ENCODE peak calls at places on chromosomes 16 and 17, in five cellular contexts. V is K562, R is HepG2, L is HCT116, F is GM12878. Q is an unnamed sample.

GRCh38 chr17:83186751-83187421 is 107.5 kb downstream of the METRNL start:
- DNase-seq in V (no peak), R (no peak), L (no peak), F (no peak), Q (no peak)

GRCh38 chr17:73493212-73493814 is 150.9 kb downstream of the SDK2 start:
- DNase-seq in V (no peak), R (no peak), L (no peak), F (no peak), Q (no peak)

GRCh38 chr17:78769200-78769773 is 12.8 kb downstream of the CYTH1 start:
- DNase-seq in V (no peak), R (no peak), L (no peak), F (no peak), Q (peak)

GRCh38 chr16:77618011-77618410 is 104.3 kb upstream of the NUDT7 start:
- DNase-seq in V (no peak), R (no peak), L (no peak), F (no peak), Q (peak)

GRCh38 chr17:76246080-76247066 is 6.1 kb upstream of the RNF157 start:
- DNase-seq in V (peak), R (peak), L (no peak), F (peak), Q (no peak)

GRCh38 chr16:68216240-68216639 is 19.7 kb downstream of the ESRP2 start:
- DNase-seq in V (no peak), R (no peak), L (no peak), F (no peak), Q (no peak)

GRCh38 chr16:18983565-18984424 is at the start of gene TMC7:
- DNase-seq in V (peak), R (peak), L (peak), F (no peak), Q (peak)

GRCh38 chr17:43003542-43004172 is 2.9 kb upstream of the IFI35 start:
- DNase-seq in V (no peak), R (peak), L (peak), F (no peak), Q (no peak)

GRCh38 chr17:20300399-20301037 is 166.8 kb downstream of the LGALS9B start:
- DNase-seq in V (no peak), R (no peak), L (no peak), F (no peak), Q (no peak)

GRCh38 chr17:2282297-2282873 is 21.2 kb downstream of the SMG6 start:
- DNase-seq in V (peak), R (peak), L (peak), F (no peak), Q (peak)

GRCh38 chr16:49281843-49282642 is 405 bp upstream of the CBLN1 start:
- DNase-seq in V (peak), R (no peak), L (no peak), F (no peak), Q (peak)

GRCh38 chr16:68072038-68072695 is 13.0 kb upstream of the NFATC3 start:
- DNase-seq in V (peak), R (no peak), L (no peak), F (no peak), Q (no peak)

GRCh38 chr17:27241346-27241946 is 52.5 kb upstream of the WSB1 start:
- DNase-seq in V (no peak), R (no peak), L (peak), F (no peak), Q (peak)

GRCh38 chr17:51373489-51374194 is 113.3 kb downstream of the UTP18 start:
- DNase-seq in V (no peak), R (no peak), L (no peak), F (no peak), Q (no peak)

GRCh38 chr16:70782237-70782636 is 18.7 kb downstream of the VAC14 start:
- DNase-seq in V (no peak), R (no peak), L (no peak), F (no peak), Q (no peak)

GRCh38 chr16:15885560-15886001 is 2.8 kb downstream of the CEP20 start:
- DNase-seq in V (peak), R (no peak), L (no peak), F (no peak), Q (no peak)

GRCh38 chr17:27294689-27295630 is 1.0 kb downstream of the WSB1 start:
- DNase-seq in V (peak), R (peak), L (peak), F (peak), Q (peak)

GRCh38 chr17:60653569-60653968 is 24.1 kb upstream of the BCAS3 start:
- DNase-seq in V (no peak), R (no peak), L (no peak), F (no peak), Q (no peak)
- TF ChIP-seq JUND in V (no peak), R (no peak), L (no peak), F (no peak), Q (no peak)

DNA sequence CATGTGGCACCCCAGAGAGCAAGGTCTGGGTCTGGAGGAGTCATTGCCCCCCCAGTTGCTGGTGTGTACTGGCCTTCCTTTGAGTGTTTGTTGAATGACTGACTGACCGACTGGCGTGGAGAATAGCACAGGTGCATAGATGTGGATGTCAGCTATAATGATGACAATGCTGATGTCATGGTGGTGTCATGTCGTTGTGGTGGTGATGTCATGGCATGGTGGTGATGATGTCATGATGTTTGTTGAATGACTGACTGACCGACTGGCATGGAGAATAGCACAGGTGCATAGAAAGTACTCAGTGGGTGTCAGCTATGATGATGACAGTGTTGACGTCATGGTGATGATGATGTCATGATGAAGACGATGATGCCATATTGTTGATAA is 22.1 kb downstream of the TMEM114 start:
- DNase-seq in V (no peak), R (no peak), L (no peak), F (no peak), Q (peak)
- TF ChIP-seq JUND in V (peak), R (no peak), L (no peak), F (no peak), Q (no peak)

GRCh38 chr17:12457493-12457892 is 208.2 kb upstream of the MYOCD start:
- DNase-seq in V (no peak), R (no peak), L (no peak), F (no peak), Q (no peak)

DNA sequence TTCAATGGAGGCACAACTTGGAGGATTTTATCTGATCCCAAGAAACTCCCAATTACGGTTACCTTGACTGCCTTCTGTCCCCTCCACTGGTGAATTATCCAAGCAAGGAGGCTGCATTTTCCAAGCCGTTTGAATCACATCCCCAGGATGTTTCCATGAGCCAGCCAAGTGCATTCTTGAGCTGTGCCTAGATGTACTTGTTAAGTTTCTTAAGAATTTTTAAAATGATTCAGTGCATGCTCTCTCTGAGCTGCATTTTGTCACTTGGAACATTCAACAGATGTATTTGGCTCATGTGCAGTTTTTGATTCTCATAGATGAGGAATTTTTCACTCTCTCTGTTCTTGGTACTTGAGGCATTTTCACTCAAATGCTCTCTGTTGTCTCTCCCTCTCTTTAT is 202.6 kb upstream of the MYOCD start:
- DNase-seq in V (no peak), R (no peak), L (no peak), F (no peak), Q (no peak)
- TF ChIP-seq JUND in V (no peak), R (no peak), L (no peak), F (no peak), Q (no peak)

DNA sequence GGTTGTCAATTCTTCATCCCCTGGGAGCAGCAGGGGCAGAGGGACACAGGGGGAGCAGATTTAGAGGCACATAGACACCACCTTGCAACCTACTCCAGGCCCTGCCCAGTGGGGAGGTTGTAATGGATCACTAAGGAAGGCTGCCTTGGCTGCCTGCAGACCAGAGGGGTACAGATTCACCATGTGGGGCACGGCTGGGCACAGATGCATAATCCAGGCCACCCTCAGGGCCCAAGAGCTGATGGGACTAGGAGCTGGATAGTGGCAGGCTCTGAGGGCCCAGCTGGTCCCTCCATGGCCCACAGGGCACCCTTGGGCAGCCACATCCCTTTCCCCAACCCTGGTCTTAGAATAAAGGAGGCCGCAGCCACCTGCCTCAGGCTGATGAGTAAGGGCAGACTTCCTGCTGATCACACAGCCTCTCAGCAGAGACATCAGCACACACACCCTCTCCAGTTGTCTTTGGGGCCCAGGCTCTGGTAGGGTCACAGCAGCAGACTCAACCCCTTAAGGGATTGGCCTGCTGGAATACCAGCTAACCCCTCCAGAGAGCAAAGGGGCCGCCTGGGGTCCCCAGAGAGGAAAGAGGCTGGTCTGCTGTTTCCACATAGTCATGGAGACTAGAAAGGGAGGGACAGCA is 224.9 kb downstream of the GSG1L start:
- DNase-seq in V (no peak), R (no peak), L (no peak), F (no peak), Q (no peak)
- TF ChIP-seq JUND in V (no peak), R (no peak), L (no peak), F (no peak), Q (no peak)

DNA sequence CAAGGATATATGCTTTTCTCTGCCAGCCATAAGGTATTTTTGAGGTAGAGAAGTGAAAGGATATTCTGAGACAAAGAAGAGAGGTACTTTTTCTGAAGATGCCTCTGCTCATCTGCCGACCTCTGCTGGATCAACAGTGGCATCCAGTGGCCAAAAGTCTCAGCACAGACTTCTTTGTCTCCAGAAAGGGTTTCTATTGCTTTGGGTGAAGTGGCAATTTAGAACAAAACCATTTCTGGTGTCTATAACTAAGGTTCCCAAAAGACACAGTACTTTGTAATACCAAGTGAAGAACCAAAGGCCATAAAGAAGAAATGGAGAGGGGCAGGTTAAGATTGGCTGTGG is 155.2 kb upstream of the C17orf78 start:
- DNase-seq in V (no peak), R (no peak), L (peak), F (no peak), Q (no peak)
- TF ChIP-seq JUND in V (no peak), R (no peak), L (no peak), F (no peak), Q (no peak)